ENCODE peak calls at places on chromosome 15, in five cellular contexts. C, R, F, V and Y are unnamed samples.

GRCh38 chr15:84783493-84784251 is 33.5 kb upstream of the ALPK3 start:
- ATAC-seq in V (peak), F (no peak), C (peak), R (peak), Y (no peak)

GRCh38 chr15:67043939-67044771 is 21.2 kb upstream of the SMAD3 start:
- ATAC-seq in R (peak), F (no peak), C (peak), V (peak), Y (peak)

GRCh38 chr15:39642011-39642640 is 61.2 kb downstream of the THBS1 start:
- ATAC-seq in F (peak), R (peak), V (no peak), C (no peak), Y (peak)

GRCh38 chr15:52288051-52288942 is 7.3 kb downstream of the MYO5C start:
- ATAC-seq in C (peak), R (peak), V (peak), F (no peak), Y (peak)

GRCh38 chr15:72278737-72279136 is 6.4 kb upstream of the PARP6 start:
- ATAC-seq in C (no peak), F (peak), V (no peak), R (no peak), Y (no peak)

GRCh38 chr15:62579842-62580241 is 414.8 kb upstream of the C2CD4B start:
- ATAC-seq in V (no peak), F (no peak), C (peak), R (no peak), Y (no peak)

GRCh38 chr15:73994912-73995622 is 551 bp downstream of the PML start:
- ATAC-seq in V (peak), C (peak), F (peak), R (peak), Y (peak)

GRCh38 chr15:73286356-73286755 is 82.4 kb downstream of the HCN4 start:
- ATAC-seq in F (no peak), R (no peak), C (no peak), V (no peak), Y (no peak)

GRCh38 chr15:66647358-66647757 is 54.7 kb upstream of the SMAD6 start:
- ATAC-seq in V (no peak), C (no peak), F (no peak), R (peak), Y (no peak)

GRCh38 chr15:36626984-36627383 is 47.6 kb downstream of the CDIN1 start:
- ATAC-seq in R (no peak), V (no peak), F (no peak), C (no peak), Y (no peak)

GRCh38 chr15:85500060-85500708 is 119.8 kb downstream of the AKAP13 start:
- ATAC-seq in V (no peak), R (no peak), F (peak), C (no peak), Y (no peak)

GRCh38 chr15:63460210-63461135 is 43.9 kb upstream of the USP3 start:
- ATAC-seq in F (no peak), C (no peak), R (no peak), V (peak), Y (no peak)

GRCh38 chr15:85722374-85722773 is 72.4 kb downstream of the KLHL25 start:
- ATAC-seq in R (no peak), F (no peak), V (no peak), C (no peak), Y (no peak)

GRCh38 chr15:43776101-43776717 is 557 bp downstream of the ELL3 start:
- ATAC-seq in R (peak), V (peak), F (peak), C (peak), Y (no peak)

GRCh38 chr15:53401503-53401902 is 358.0 kb downstream of the WDR72 start:
- ATAC-seq in V (no peak), C (no peak), R (no peak), F (no peak), Y (no peak)

GRCh38 chr15:99014803-99015676 is 7.4 kb upstream of the PGPEP1L start:
- ATAC-seq in F (peak), C (peak), V (peak), R (peak), Y (peak)

GRCh38 chr15:28923726-28924280 is 38.0 kb downstream of the APBA2 start:
- ATAC-seq in R (no peak), C (no peak), V (no peak), F (no peak), Y (no peak)

GRCh38 chr15:67865331-67865730 is 25.5 kb upstream of the RNU6-1 start:
- ATAC-seq in R (no peak), V (no peak), F (no peak), C (no peak), Y (no peak)

GRCh38 chr15:63440265-63440648 is 58.6 kb upstream of the CA12 start:
- ATAC-seq in C (no peak), R (no peak), V (no peak), F (no peak), Y (no peak)

GRCh38 chr15:92878593-92879053 is 21.5 kb upstream of the CHD2 start:
- ATAC-seq in V (no peak), C (no peak), R (no peak), F (no peak), Y (no peak)
- TF ChIP-seq CTCF in V (no peak), C (no peak), R (no peak), F (no peak), Y (no peak)

DNA sequence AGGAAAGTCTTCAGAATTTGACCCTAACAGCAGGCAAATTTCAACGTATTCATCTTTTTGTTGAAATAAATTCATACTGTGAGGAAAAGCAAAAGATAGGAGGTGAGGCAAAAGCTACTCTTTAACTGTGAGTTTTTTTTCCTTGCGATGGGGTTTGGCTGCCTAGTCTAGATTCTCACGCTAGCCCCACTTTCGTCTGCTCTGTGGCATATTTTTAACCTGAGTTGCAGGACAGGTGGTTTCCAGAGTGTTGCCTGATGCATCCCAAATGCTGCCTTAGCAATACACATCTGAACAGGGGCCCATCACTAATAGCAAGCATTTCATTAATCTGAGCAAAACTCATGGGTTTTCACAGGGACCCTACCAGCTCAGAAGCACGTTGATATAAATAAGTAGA is 11.7 kb downstream of the PSMA4 start:
- ATAC-seq in F (peak), C (peak), V (no peak), R (no peak), Y (no peak)
- H3K4me3 ChIP-seq in F (no peak), C (no peak), V (no peak), R (no peak), Y (no peak)

GRCh38 chr15:23422946-23423708 is 23.9 kb downstream of the GOLGA6L2 start:
- ATAC-seq in R (no peak), V (peak), C (peak), F (peak), Y (peak)
- TF ChIP-seq POLR2AphosphoS5 in R (no peak), V (no peak), C (no peak), F (no peak), Y (no peak)

DNA sequence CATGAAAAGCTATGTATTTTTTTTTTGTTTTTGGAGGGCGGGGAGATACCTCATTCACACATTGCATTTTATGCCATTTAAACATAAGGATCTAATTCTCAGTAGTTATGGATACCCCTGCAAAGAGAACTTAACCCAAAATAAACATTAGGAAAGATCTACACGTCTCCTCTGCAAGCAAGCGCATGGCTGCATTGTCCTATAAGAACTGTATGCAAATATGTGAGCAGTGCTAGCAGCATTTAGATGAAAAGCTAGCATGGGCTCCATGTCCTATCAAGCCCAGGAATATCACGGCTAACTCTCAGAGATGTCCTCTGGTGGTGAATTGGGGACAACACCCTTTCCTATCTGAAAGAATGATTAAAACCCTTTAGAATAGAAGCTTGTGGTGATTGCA is 292.8 kb downstream of the MEX3B start:
- ATAC-seq in C (no peak), F (no peak), V (no peak), R (peak), Y (no peak)
- TF ChIP-seq CTCF in C (peak), F (no peak), V (no peak), R (peak), Y (no peak)

GRCh38 chr15:41933771-41934170 is 38.6 kb downstream of the EHD4 start:
- ATAC-seq in C (peak), F (no peak), V (no peak), R (no peak), Y (no peak)

GRCh38 chr15:41932939-41933725 is 39.2 kb downstream of the EHD4 start:
- ATAC-seq in R (no peak), F (no peak), V (no peak), C (no peak), Y (no peak)

GRCh38 chr15:41930867-41931222 is 37.0 kb upstream of the SPTBN5 start:
- ATAC-seq in R (no peak), V (no peak), F (no peak), C (no peak), Y (no peak)

GRCh38 chr15:41932511-41932910 is 38.7 kb upstream of the SPTBN5 start:
- ATAC-seq in R (no peak), V (no peak), F (no peak), C (no peak), Y (no peak)

DNA sequence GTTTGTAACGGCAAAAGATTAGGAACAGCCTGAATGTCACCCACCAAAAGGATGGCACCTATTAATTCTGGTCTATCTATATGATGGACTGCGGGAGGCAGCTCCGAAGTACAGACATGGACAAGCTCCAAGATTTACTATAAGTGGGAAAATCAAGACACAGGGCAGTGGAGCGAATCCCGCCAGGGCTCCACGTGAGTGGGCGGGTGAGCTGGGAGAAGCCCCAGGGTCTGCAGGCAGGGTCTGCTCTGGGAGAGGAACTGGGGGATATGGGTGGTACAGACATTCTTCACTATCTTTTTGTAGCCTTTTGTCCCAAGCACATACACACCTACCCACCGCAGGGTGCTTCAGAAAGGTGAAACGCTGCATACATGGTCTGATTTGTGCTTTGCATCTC is 38.2 kb upstream of the SPTBN5 start:
- ATAC-seq in F (no peak), V (no peak), C (no peak), R (no peak), Y (no peak)
- H3K4me3 ChIP-seq in F (no peak), V (no peak), C (no peak), R (no peak), Y (no peak)

GRCh38 chr15:23642413-23643044 is 5.1 kb downstream of the MAGEL2 start:
- ATAC-seq in C (peak), R (peak), V (peak), F (peak), Y (no peak)
- TF ChIP-seq POLR2AphosphoS5 in C (no peak), R (no peak), V (no peak), F (no peak), Y (no peak)

DNA sequence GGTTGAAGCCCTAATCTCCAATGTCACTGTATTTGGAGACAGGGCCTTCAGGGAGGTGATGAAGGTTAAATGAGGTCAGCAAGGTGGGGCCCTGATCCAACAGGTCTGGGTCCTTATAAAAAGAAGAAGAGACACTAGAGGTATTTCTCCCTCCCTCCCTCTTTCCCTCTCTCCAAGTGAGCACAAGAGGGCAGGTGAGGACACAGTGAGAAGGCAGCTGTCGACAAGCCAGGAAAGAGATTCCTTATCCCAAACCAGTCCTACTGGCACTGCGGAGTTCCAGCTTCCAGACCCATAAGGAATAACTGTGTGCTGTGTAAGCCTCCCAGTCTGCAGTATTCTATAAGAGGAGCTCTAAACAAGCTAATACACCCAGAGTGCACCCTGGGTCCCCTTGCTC is 134.7 kb downstream of the ADAMTS17 start:
- ATAC-seq in R (peak), F (no peak), V (no peak), C (no peak), Y (peak)
- TF ChIP-seq CTCF in R (peak), F (no peak), V (no peak), C (no peak), Y (peak)

DNA sequence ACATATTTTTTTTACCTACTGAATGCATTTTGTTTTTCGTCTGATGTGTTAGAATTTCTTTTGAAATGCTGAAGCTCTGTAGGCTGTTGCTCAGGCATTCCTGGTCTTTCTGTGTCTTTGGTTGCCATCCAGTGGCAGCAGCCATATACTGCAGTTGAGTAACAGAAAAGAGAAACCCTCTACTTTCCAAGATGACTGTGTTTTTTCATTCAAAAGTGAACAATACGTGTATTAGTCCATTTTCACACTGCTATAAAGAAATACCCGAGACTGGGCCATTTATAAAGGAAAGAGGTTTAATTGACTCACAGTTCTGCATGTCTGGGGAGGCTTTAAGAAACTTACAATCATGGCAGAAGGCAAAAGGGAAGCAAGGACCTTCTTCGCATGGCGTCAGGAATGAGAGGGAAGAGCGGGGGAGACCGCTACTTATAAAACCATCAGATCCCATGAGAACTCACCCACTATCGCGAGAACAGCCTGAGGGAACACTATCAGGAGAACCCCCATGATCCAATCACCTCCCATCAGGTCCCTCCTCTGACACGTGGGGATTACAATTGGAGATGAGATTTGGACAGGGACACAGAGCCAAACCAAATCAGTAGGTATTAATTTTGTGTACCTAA is 4.7 kb upstream of the GOLGA8B start:
- ATAC-seq in C (peak), V (peak), F (peak), R (peak), Y (peak)
- H3K4me3 ChIP-seq in C (peak), V (peak), F (peak), R (peak), Y (peak)